ENCODE peak calls at places on chromosomes 13 and 19, in seven cellular contexts. X is fibroblast of lung, Z is heart right ventricle, J is amygdala, W is LoVo, E is AG10803, B is T-helper 2 cell. D is an unnamed sample.

GRCh38 chr13:106695139-106695538 is 127.2 kb upstream of the ARGLU1 start:
- DNase-seq in E (no peak), X (no peak), J (no peak), W (no peak), Z (no peak), B (no peak), D (no peak)

GRCh38 chr13:30722361-30722760 is 13.0 kb upstream of the ALOX5AP start:
- DNase-seq in J (no peak), B (no peak), W (no peak), E (no peak), Z (no peak), X (peak), D (no peak)

GRCh38 chr13:96544965-96545364 is 449.3 kb downstream of the OXGR1 start:
- DNase-seq in B (no peak), X (peak), W (no peak), E (no peak), J (no peak), Z (no peak), D (no peak)

GRCh38 chr19:9296336-9296735 is 13.3 kb downstream of the ZNF699 start:
- DNase-seq in Z (no peak), X (no peak), E (no peak), B (no peak), W (no peak), J (no peak), D (no peak)

GRCh38 chr19:45186509-45187334 is 8.1 kb downstream of the BLOC1S3 start:
- DNase-seq in E (no peak), Z (no peak), J (no peak), B (no peak), W (no peak), X (no peak), D (no peak)

GRCh38 chr19:55312621-55313117 is 12.5 kb downstream of the TMEM150B start:
- DNase-seq in B (no peak), J (no peak), X (no peak), W (no peak), E (no peak), Z (no peak), D (no peak)

GRCh38 chr19:14147797-14148605 is 11.6 kb upstream of the ASF1B start:
- DNase-seq in Z (peak), B (peak), J (peak), E (peak), X (peak), W (peak), D (peak)

GRCh38 chr13:47109028-47109427 is 212.2 kb upstream of the HTR2A start:
- DNase-seq in X (no peak), W (no peak), E (peak), J (no peak), Z (no peak), B (no peak), D (no peak)

GRCh38 chr19:7602240-7602934 is 6.7 kb downstream of the CAMSAP3 start:
- DNase-seq in E (no peak), Z (no peak), B (no peak), W (no peak), X (no peak), J (no peak), D (no peak)

GRCh38 chr13:39840201-39840600 is 184.7 kb downstream of the COG6 start:
- DNase-seq in W (no peak), Z (no peak), B (no peak), E (no peak), J (no peak), X (no peak), D (no peak)

GRCh38 chr19:869245-870177 is 10.0 kb downstream of the CFD start:
- DNase-seq in W (peak), E (peak), J (no peak), X (peak), Z (peak), B (no peak), D (no peak)

GRCh38 chr13:112790735-112791641 is 101.2 kb downstream of the ATP11A start:
- DNase-seq in Z (no peak), E (no peak), J (no peak), X (no peak), B (no peak), W (no peak), D (no peak)

GRCh38 chr13:99984463-99985242 is 3.1 kb downstream of the ZIC2 start:
- DNase-seq in B (no peak), E (no peak), J (no peak), X (no peak), Z (no peak), W (no peak), D (no peak)

GRCh38 chr13:109715902-109716301 is 70.5 kb downstream of the IRS2 start:
- DNase-seq in E (peak), W (no peak), X (peak), J (no peak), B (no peak), Z (no peak), D (no peak)

GRCh38 chr19:38649305-38650179 is 2.1 kb downstream of the ACTN4 start:
- DNase-seq in Z (peak), E (no peak), J (no peak), W (peak), B (no peak), X (no peak), D (no peak)